ENCODE peak calls at places on chromosome X, in eight cellular contexts. M is left colon; H is astrocyte of the cerebellum; D is effector memory CD8-positive, alpha-beta T cell; U is hepatocyte; P is SHP77 treated with DMSO at 0.1 percent for 48 hours; R is head of caudate nucleus; N is anterior cingulate cortex. T is an unnamed sample.

GRCh38 chrX:81174286-81174685 is 27.4 kb downstream of the HMGN5 start:
- DNase-seq in P (no peak), H (peak), U (peak), R (no peak), D (no peak), M (no peak), N (no peak), T (no peak)

GRCh38 chrX:118630843-118631242 is 96.6 kb upstream of the IL13RA1 start:
- DNase-seq in R (no peak), U (no peak), M (no peak), H (no peak), P (no peak), D (no peak), N (no peak), T (no peak)

GRCh38 chrX:20968996-20969395 is 405.2 kb upstream of the CNKSR2 start:
- DNase-seq in N (no peak), D (no peak), H (no peak), U (no peak), P (no peak), R (no peak), M (no peak), T (no peak)

GRCh38 chrX:141632124-141632523 is 42.6 kb downstream of the SPANXA2 start:
- DNase-seq in R (no peak), H (peak), M (no peak), N (no peak), D (no peak), P (no peak), U (no peak), T (no peak)

GRCh38 chrX:9538544-9539045 is 73.7 kb downstream of the TBL1X start:
- DNase-seq in D (no peak), H (no peak), U (peak), N (no peak), P (peak), M (peak), R (no peak), T (no peak)

GRCh38 chrX:17788439-17788838 is 51.1 kb downstream of the SCML1 start:
- DNase-seq in M (no peak), R (peak), D (no peak), P (peak), U (peak), H (peak), N (peak), T (no peak)

GRCh38 chrX:69102805-69103204 is 62.4 kb downstream of the PJA1 start:
- DNase-seq in H (no peak), R (no peak), N (no peak), P (no peak), U (no peak), M (no peak), D (no peak), T (no peak)

GRCh38 chrX:44003975-44004374 is 30.8 kb upstream of the NDP start:
- DNase-seq in P (no peak), D (no peak), U (no peak), R (no peak), N (no peak), M (no peak), H (no peak), T (no peak)

GRCh38 chrX:153774576-153775292 is 6.1 kb upstream of the SRPK3 start:
- DNase-seq in P (no peak), H (no peak), R (no peak), D (no peak), M (peak), U (no peak), N (no peak), T (no peak)

GRCh38 chrX:118975831-118976598 is 1.6 kb downstream of the LONRF3 start:
- DNase-seq in H (no peak), P (no peak), R (peak), N (peak), D (peak), M (peak), U (peak), T (peak)

GRCh38 chrX:102712216-102712966 is at the start of gene GPRASP2:
- DNase-seq in N (peak), U (peak), H (no peak), P (no peak), R (peak), M (peak), D (no peak), T (no peak)

GRCh38 chrX:154661200-154661599 is 7.8 kb upstream of the CTAG2 start:
- DNase-seq in U (no peak), D (no peak), M (no peak), H (no peak), R (no peak), P (no peak), N (no peak), T (no peak)

GRCh38 chrX:45788941-45789348 is 588.3 kb upstream of the DIPK2B start:
- DNase-seq in N (no peak), M (no peak), D (no peak), P (no peak), U (no peak), R (peak), H (no peak), T (no peak)

GRCh38 chrX:16457239-16457638 is 192.7 kb upstream of the S100G start:
- DNase-seq in R (no peak), N (no peak), U (no peak), H (no peak), M (no peak), P (no peak), D (no peak), T (no peak)

GRCh38 chrX:10769165-10769564 is 148.8 kb upstream of the MID1 start:
- DNase-seq in P (peak), U (peak), H (no peak), M (no peak), D (no peak), R (no peak), N (no peak), T (no peak)

GRCh38 chrX:68697465-68698125 is 50.1 kb downstream of the STARD8 start:
- DNase-seq in M (no peak), N (no peak), D (no peak), U (no peak), P (no peak), R (no peak), H (no peak), T (no peak)

GRCh38 chrX:13167444-13168207 is 123.2 kb upstream of the FAM9C start:
- DNase-seq in P (no peak), N (no peak), U (peak), M (no peak), D (no peak), R (no peak), H (no peak), T (peak)

GRCh38 chrX:123184858-123185251 is 777 bp downstream of the GRIA3 start:
- DNase-seq in U (peak), H (no peak), P (no peak), R (peak), M (no peak), N (peak), D (no peak), T (no peak)

GRCh38 chrX:35826503-35826902 is 28.4 kb downstream of the MAGEB16 start:
- DNase-seq in M (no peak), R (no peak), U (peak), D (no peak), H (no peak), P (no peak), N (no peak), T (no peak)

GRCh38 chrX:101265869-101266428 is 25.2 kb downstream of the TAF7L start:
- DNase-seq in U (no peak), R (peak), H (no peak), N (no peak), D (no peak), M (no peak), P (no peak), T (no peak)

GRCh38 chrX:33041141-33041540 is 170.2 kb downstream of the DMD start:
- DNase-seq in M (no peak), D (no peak), U (no peak), R (no peak), H (no peak), N (no peak), P (no peak), T (no peak)

GRCh38 chrX:51874123-51874522 is 19.3 kb upstream of the MAGED1 start:
- DNase-seq in D (no peak), U (no peak), P (no peak), N (no peak), R (no peak), H (no peak), M (no peak), T (no peak)